ENCODE peak calls at places on chromosomes 1 and 21, in eight cellular contexts. O is GM12878, I is spleen, K is transverse colon, P is GM23338, R is K562, Q is Panc1, E is HL-60. S is an unnamed sample.

GRCh38 chr1:160177231-160177630 is 13.1 kb upstream of the CASQ1 start:
- DNase-seq in O (no peak), I (no peak), K (no peak), P (no peak), R (no peak), Q (no peak), E (no peak), S (no peak)

GRCh38 chr1:178606839-178607238 is 93.9 kb downstream of the TEX35 start:
- DNase-seq in O (no peak), I (no peak), K (no peak), P (no peak), R (no peak), Q (no peak), E (no peak), S (no peak)

GRCh38 chr21:36538761-36539160 is 58.8 kb upstream of the CLDN14 start:
- DNase-seq in O (no peak), I (no peak), K (no peak), P (no peak), R (no peak), Q (no peak), E (no peak), S (no peak)

GRCh38 chr1:109156916-109157385 is 43.0 kb downstream of the ELAPOR1 start:
- DNase-seq in O (no peak), I (no peak), K (peak; percentile 35), P (no peak), R (no peak), Q (no peak), E (no peak), S (no peak)

GRCh38 chr1:188822248-188822647 is 1655.4 kb downstream of the BRINP3 start:
- DNase-seq in O (no peak), I (no peak), K (no peak), P (peak; percentile 11), R (no peak), Q (no peak), E (no peak), S (no peak)

GRCh38 chr1:209601809-209602657 is 18.5 kb downstream of the CAMK1G start:
- DNase-seq in O (no peak), I (no peak), K (peak; percentile 35), P (peak; percentile 58), R (no peak), Q (peak; percentile 35), E (peak; percentile 25), S (no peak)

GRCh38 chr1:1582970-1583666 is 8.5 kb upstream of the SSU72 start:
- DNase-seq in O (no peak), I (no peak), K (no peak), P (no peak), R (no peak), Q (no peak), E (no peak), S (no peak)

GRCh38 chr21:36929622-36930021 is 36.8 kb downstream of the HLCS start:
- DNase-seq in O (no peak), I (no peak), K (no peak), P (peak; percentile 38), R (no peak), Q (no peak), E (no peak), S (no peak)

GRCh38 chr1:65407875-65408274 is 12.6 kb upstream of the LEPR start:
- DNase-seq in O (no peak), I (no peak), K (no peak), P (no peak), R (no peak), Q (no peak), E (no peak), S (no peak)

GRCh38 chr1:234696986-234697385 is 87.0 kb upstream of the IRF2BP2 start:
- DNase-seq in O (no peak), I (no peak), K (no peak), P (no peak), R (no peak), Q (no peak), E (no peak), S (no peak)

GRCh38 chr1:95451054-95451453 is 217.0 kb downstream of the RWDD3 start:
- DNase-seq in O (no peak), I (no peak), K (no peak), P (peak; percentile 64), R (no peak), Q (no peak), E (no peak), S (no peak)

GRCh38 chr1:71667224-71667623 is 586.4 kb upstream of the ZRANB2 start:
- DNase-seq in O (no peak), I (no peak), K (no peak), P (no peak), R (no peak), Q (no peak), E (peak; percentile 32), S (no peak)

GRCh38 chr1:47580451-47580980 is 142.7 kb downstream of the FOXD2 start:
- DNase-seq in O (no peak), I (peak; percentile 48), K (no peak), P (no peak), R (no peak), Q (no peak), E (no peak), S (no peak)

GRCh38 chr1:239711768-239712167 is 325.4 kb downstream of the CHRM3 start:
- DNase-seq in O (no peak), I (no peak), K (no peak), P (peak; percentile 63), R (no peak), Q (no peak), E (no peak), S (no peak)

GRCh38 chr1:4702464-4702863 is 48.1 kb downstream of the AJAP1 start:
- DNase-seq in O (no peak), I (no peak), K (no peak), P (no peak), R (no peak), Q (no peak), E (no peak), S (no peak)

GRCh38 chr1:46725736-46726108 is 6.8 kb upstream of the EFCAB14 start:
- DNase-seq in O (no peak), I (no peak), K (no peak), P (no peak), R (no peak), Q (no peak), E (no peak), S (no peak)

GRCh38 chr21:28833609-28834008 is 159.1 kb downstream of the LTN1 start:
- DNase-seq in O (no peak), I (no peak), K (no peak), P (no peak), R (no peak), Q (no peak), E (no peak), S (no peak)

GRCh38 chr1:98046031-98046641 is 125.3 kb upstream of the DPYD start:
- DNase-seq in O (no peak), I (peak; percentile 74), K (no peak), P (peak; percentile 63), R (no peak), Q (no peak), E (no peak), S (no peak)

GRCh38 chr1:28114844-28115243 is 26.4 kb upstream of the EYA3 start:
- DNase-seq in O (no peak), I (no peak), K (no peak), P (no peak), R (no peak), Q (no peak), E (no peak), S (no peak)

GRCh38 chr1:116334868-116335649 is 38.0 kb upstream of the ATP1A1 start:
- DNase-seq in O (no peak), I (no peak), K (no peak), P (peak; percentile 56), R (no peak), Q (no peak), E (no peak), S (no peak)

GRCh38 chr1:89603651-89604413 is 29.1 kb upstream of the LRRC8C start:
- DNase-seq in O (no peak), I (no peak), K (no peak), P (no peak), R (no peak), Q (no peak), E (no peak), S (no peak)

DNA sequence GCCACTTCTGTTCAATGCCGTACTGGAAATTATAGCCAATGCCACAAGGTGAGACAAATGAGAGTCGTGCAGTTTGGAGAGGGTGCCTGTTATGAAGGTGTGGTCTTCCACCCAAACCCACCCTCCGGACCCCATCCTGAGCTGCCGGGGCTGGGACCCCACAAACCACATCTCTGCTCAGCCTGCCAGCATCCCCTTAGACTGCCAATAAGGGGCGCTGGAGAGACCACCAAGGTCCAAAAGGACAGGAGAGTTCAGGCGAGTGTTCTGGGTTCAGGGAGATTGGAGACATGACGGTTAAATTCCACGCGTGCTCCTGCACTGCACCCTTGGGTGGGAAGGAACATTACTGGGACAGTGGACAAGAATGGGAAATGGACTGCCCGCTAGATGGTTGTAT is 48.7 kb upstream of the COL18A1 start:
- DNase-seq in O (no peak), I (no peak), K (no peak), P (peak; percentile 63), R (peak; percentile 50), Q (no peak), E (no peak), S (no peak)
- TF ChIP-seq CTCF in O (no peak), I (no peak), K (no peak), P (peak; percentile 70), R (peak; percentile 87), Q (peak; percentile 58), E (no peak), S (no peak)

GRCh38 chr21:41429305-41429704 is 3.3 kb downstream of the MX1 start:
- DNase-seq in O (no peak), I (no peak), K (no peak), P (no peak), R (no peak), Q (no peak), E (no peak), S (no peak)
- TF ChIP-seq POLR2AphosphoS5 in O (peak; percentile 40), I (no peak), K (no peak), P (no peak), R (no peak), Q (no peak), E (no peak), S (no peak)

GRCh38 chr1:203625623-203626189 is 926 bp upstream of the ATP2B4 start:
- DNase-seq in O (peak; percentile 54), I (no peak), K (peak; percentile 72), P (no peak), R (peak; percentile 77), Q (peak; percentile 36), E (peak; percentile 75), S (no peak)
- H3K4me3 ChIP-seq in O (peak overlapping the region; percentile 59), I (peak overlapping the region; percentile 62), K (no peak overlapping the region), P (peak overlapping the region; percentile 92), R (no peak overlapping the region), Q (peak overlapping the region; percentile 70), E (no peak overlapping the region), S (peak overlapping the region; percentile 71)

DNA sequence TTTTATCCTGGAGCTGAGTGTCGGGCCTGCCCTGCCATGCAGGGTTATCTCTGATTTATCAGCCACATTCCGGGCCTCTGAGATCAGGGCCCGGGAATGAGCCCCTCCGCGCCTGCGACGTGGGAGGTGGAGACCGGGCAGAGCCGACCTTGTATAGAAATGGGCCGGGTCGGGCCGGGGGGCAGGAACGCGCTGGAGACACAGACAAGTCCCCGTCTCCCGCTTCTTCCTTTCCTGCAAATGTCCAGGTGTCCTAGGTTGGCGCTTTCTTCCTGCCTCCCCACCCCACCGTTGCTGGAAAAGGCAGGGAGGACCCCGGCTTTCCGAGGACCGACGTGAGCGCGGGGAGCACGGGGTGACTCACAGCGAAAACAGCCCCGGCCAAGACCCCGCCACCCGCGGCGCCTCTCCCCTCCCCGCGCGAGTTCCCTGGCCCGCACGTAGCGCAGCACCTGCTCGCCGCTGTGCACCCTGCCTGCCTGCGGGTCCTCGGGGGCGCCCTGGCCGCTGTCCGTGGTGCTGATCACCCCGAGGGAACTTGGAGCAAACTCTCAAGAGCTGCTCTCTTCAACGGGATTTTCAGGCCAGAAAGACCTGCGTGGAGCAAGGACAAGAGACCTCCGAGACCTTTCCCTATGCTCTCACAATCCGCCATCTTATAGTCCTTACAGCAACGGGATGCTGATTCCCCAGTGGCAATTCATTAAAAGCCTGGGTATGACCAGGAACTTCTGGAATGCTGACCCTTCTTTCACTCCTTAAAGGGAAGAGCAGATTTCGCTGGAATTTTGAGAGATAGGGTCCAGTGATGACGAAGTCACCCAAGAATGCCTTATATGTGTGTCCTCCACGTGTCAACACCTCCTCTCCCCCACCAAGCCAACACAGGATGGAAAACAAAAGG is 475 bp upstream of the NPPB start:
- DNase-seq in O (no peak), I (peak; percentile 85), K (peak; percentile 40), P (peak; percentile 85), R (peak; percentile 97), Q (no peak), E (peak; percentile 52), S (no peak)
- TF ChIP-seq CTCF in O (peak; percentile 19), I (no peak), K (no peak), P (peak; percentile 27), R (peak; percentile 69), Q (no peak), E (no peak), S (no peak)